ENCODE peak calls at places on chromosomes 4 and X, in nine cellular contexts. K is AG04449, M is prostate gland, S is AG10803, Z is tibial nerve, A is RWPE1, O is OCI-LY7, U is endodermal cell, X is neural progenitor cell. V is an unnamed sample.

GRCh38 chr4:6001965-6002833 is 16.0 kb downstream of the C4orf50 start:
- DNase-seq in K (no peak), O (no peak), S (no peak), Z (no peak), U (peak), X (no peak), M (no peak), A (no peak), V (no peak)

GRCh38 chr4:1660948-1661677 is 23.0 kb downstream of the FAM53A start:
- DNase-seq in K (no peak), Z (no peak), X (no peak), A (no peak), S (no peak), M (no peak), O (no peak), U (no peak), V (no peak)

GRCh38 chr4:93660036-93660435 is 168.5 kb upstream of the ATOH1 start:
- DNase-seq in O (no peak), Z (no peak), X (no peak), U (no peak), A (no peak), K (no peak), M (no peak), S (no peak), V (no peak)

GRCh38 chr4:76781698-76782595 is 116.0 kb downstream of the SOWAHB start:
- DNase-seq in O (no peak), Z (no peak), U (peak), S (peak), A (peak), K (peak), M (peak), X (no peak), V (no peak)

GRCh38 chr4:86961103-86961502 is 26.3 kb downstream of the AFF1 start:
- DNase-seq in M (no peak), Z (no peak), U (no peak), X (no peak), K (no peak), S (no peak), O (peak), A (no peak), V (no peak)

GRCh38 chr4:112732142-112732541 is 95.2 kb downstream of the LARP7 start:
- DNase-seq in A (no peak), O (no peak), U (no peak), S (no peak), Z (no peak), M (no peak), X (no peak), K (no peak), V (no peak)

GRCh38 chrX:29587107-29587506 is 628.3 kb upstream of the MAGEB2 start:
- DNase-seq in O (no peak), S (no peak), M (no peak), U (no peak), X (no peak), K (no peak), Z (no peak), A (no peak), V (no peak)

GRCh38 chr4:76607846-76608245 is 172.8 kb downstream of the SHROOM3 start:
- DNase-seq in U (no peak), X (no peak), Z (no peak), K (no peak), A (no peak), O (no peak), S (no peak), M (no peak), V (no peak)

GRCh38 chr4:16758816-16759215 is 139.6 kb downstream of the LDB2 start:
- DNase-seq in X (no peak), U (no peak), S (no peak), M (no peak), A (no peak), O (no peak), K (no peak), Z (no peak), V (no peak)

GRCh38 chrX:130110379-130111219 is at the start of gene ELF4:
- DNase-seq in X (peak), O (peak), M (no peak), S (peak), Z (no peak), A (peak), K (no peak), U (peak), V (peak)

GRCh38 chrX:30561191-30561590 is 16.4 kb downstream of the TASL start:
- DNase-seq in A (no peak), Z (no peak), X (no peak), O (no peak), M (no peak), K (no peak), S (peak), U (no peak), V (no peak)

GRCh38 chrX:2928127-2928582 is 984 bp downstream of the ARSD start:
- DNase-seq in O (no peak), A (no peak), S (no peak), U (no peak), M (peak), K (no peak), Z (peak), X (peak), V (no peak)

GRCh38 chrX:67604979-67605703 is 61.3 kb downstream of the AR start:
- DNase-seq in O (no peak), U (no peak), S (peak), X (no peak), A (no peak), M (no peak), K (peak), Z (no peak), V (no peak)

GRCh38 chr4:38787693-38788092 is 4.9 kb upstream of the TLR10 start:
- DNase-seq in U (no peak), A (no peak), X (no peak), O (no peak), M (no peak), K (no peak), S (no peak), Z (no peak), V (no peak)

GRCh38 chr4:146336413-146336807 is 122.1 kb downstream of the REELD1 start:
- DNase-seq in S (no peak), O (no peak), X (no peak), M (no peak), K (no peak), Z (no peak), U (no peak), A (no peak), V (no peak)

GRCh38 chrX:5236096-5236495 is 992.6 kb downstream of the NLGN4X start:
- DNase-seq in M (no peak), O (peak), U (peak), X (peak), S (no peak), A (no peak), K (no peak), Z (no peak), V (no peak)

GRCh38 chr4:67713531-67714247 is 12.7 kb upstream of the UBA6 start:
- DNase-seq in A (peak), X (no peak), O (no peak), S (peak), K (no peak), U (no peak), Z (no peak), M (peak), V (no peak)

GRCh38 chrX:101759000-101759399 is 99.3 kb upstream of the ARMCX2 start:
- DNase-seq in X (peak), O (peak), K (no peak), S (peak), Z (peak), A (peak), U (peak), M (peak), V (no peak)

GRCh38 chr4:94577136-94577535 is 125.4 kb downstream of the PDLIM5 start:
- DNase-seq in U (peak), O (no peak), A (no peak), M (no peak), Z (peak), K (no peak), S (peak), X (peak), V (no peak)

GRCh38 chrX:154040307-154040756 is 20.6 kb upstream of the IRAK1 start:
- DNase-seq in Z (no peak), K (peak), O (no peak), X (no peak), A (peak), S (peak), M (no peak), U (no peak), V (no peak)

GRCh38 chr4:47002593-47002992 is 9.2 kb upstream of the GABRA4 start:
- DNase-seq in S (no peak), A (no peak), X (no peak), M (no peak), Z (no peak), K (no peak), U (no peak), O (no peak), V (no peak)
- TF ChIP-seq CTCF in S (no peak), A (peak), X (peak), M (no peak), Z (no peak), K (peak), U (peak), O (peak), V (no peak)

GRCh38 chrX:39814391-39814790 is 283.4 kb downstream of the BCOR start:
- DNase-seq in A (peak), K (no peak), X (no peak), S (peak), M (no peak), U (no peak), Z (peak), O (peak), V (peak)
- TF ChIP-seq CTCF in A (peak), K (peak), X (peak), S (peak), M (peak), U (peak), Z (no peak), O (peak), V (peak)

DNA sequence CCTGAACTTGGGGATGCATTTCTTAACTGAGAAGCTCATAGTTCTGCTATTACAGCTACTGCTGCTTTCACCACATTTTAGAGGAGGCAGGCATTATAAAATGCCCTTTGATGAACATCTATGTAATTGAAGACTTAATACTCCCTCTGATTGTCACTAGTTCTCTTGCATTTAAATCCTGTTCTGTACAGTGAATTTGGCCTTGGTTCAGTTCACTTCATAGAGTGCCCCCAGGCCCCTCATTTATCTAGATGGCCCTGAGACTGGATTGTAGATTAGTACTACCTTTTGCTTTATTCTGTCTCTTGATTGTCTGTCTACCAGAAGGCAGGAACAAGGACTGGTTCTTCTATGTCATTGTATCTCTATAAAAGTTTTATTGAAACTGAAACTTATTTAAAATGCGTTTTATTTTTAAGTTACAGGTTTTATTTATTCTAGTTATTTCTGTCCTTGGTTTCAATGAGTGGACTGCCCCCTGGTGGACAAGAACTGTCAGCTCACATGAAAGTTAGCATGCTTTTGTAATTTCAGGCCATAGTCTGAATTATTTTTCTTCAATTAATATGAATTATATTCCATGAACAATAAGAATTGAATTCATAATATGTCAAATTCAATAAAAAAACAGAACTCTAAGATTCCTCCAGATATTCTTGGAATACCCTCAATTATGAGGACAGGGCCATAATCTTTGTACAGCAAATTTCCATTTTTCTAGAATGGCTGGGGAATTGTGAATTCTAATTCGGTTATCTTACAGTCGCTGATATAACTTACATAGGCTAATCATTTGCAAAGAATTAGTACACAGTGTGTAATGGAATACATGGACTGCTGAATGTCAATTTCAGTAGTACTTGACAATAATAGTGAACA is 47.2 kb upstream of the TMEM33 start:
- DNase-seq in X (peak), S (peak), A (no peak), U (peak), M (no peak), Z (peak), K (peak), O (peak), V (no peak)
- TF ChIP-seq CTCF in X (peak), S (peak), A (peak), U (peak), M (peak), Z (peak), K (peak), O (peak), V (peak)

DNA sequence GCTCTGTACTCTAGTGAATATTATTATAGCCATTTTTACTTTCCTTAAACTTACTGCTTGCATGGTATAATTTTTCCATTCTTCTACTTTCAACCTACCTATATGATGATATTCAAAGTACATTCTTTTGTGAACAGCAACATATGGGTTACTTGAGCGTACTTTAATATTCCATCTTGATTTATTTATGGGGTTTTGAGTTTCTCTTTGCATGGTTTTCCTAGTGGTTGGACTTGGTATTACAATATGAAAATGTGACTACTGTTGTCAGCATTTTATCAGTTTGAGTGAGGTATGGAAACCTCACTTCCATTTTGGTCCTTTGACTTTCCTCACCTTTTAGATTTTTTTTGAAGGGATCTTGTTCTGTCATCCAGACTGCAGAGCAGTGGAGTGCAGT is 35.9 kb downstream of the ADGRG4 start:
- DNase-seq in O (peak), U (no peak), M (no peak), S (no peak), Z (no peak), X (no peak), K (no peak), A (no peak), V (no peak)
- TF ChIP-seq CTCF in O (peak), U (peak), M (no peak), S (peak), Z (no peak), X (peak), K (no peak), A (peak), V (peak)

GRCh38 chr4:99585521-99585920 is 10.9 kb downstream of the MTTP start:
- DNase-seq in M (no peak), U (no peak), O (no peak), Z (no peak), S (no peak), X (no peak), A (no peak), K (no peak), V (no peak)
- TF ChIP-seq CTCF in M (no peak), U (no peak), O (no peak), Z (no peak), S (no peak), X (no peak), A (no peak), K (no peak), V (no peak)

GRCh38 chrX:16743604-16744325 is 24.4 kb downstream of the SYAP1 start:
- DNase-seq in A (peak), Z (no peak), S (peak), K (peak), O (no peak), X (no peak), U (no peak), M (no peak), V (no peak)
- TF ChIP-seq CTCF in A (no peak), Z (no peak), S (peak), K (peak), O (no peak), X (no peak), U (peak), M (no peak), V (no peak)

GRCh38 chrX:57587607-57588006 is 4.2 kb upstream of the ZXDB start:
- DNase-seq in X (no peak), U (no peak), Z (no peak), A (no peak), M (no peak), K (no peak), O (peak), S (no peak), V (no peak)
- TF ChIP-seq CTCF in X (no peak), U (no peak), Z (no peak), A (no peak), M (no peak), K (no peak), O (no peak), S (no peak), V (no peak)

GRCh38 chr4:139743027-139743426 is 77.4 kb downstream of the MGST2 start:
- DNase-seq in O (no peak), A (no peak), Z (no peak), S (no peak), M (no peak), U (peak), K (no peak), X (no peak), V (no peak)

GRCh38 chr4:139740121-139740520 is 74.5 kb downstream of the MGST2 start:
- DNase-seq in X (no peak), S (no peak), Z (no peak), M (peak), A (no peak), K (no peak), U (peak), O (no peak), V (no peak)

GRCh38 chr4:139738846-139739613 is 73.4 kb downstream of the MGST2 start:
- DNase-seq in Z (no peak), M (no peak), S (peak), A (no peak), U (peak), K (no peak), O (no peak), X (no peak), V (no peak)

GRCh38 chr4:139744232-139744631 is 78.6 kb downstream of the MGST2 start:
- DNase-seq in U (no peak), O (no peak), A (no peak), X (no peak), Z (no peak), K (no peak), S (no peak), M (no peak), V (no peak)

DNA sequence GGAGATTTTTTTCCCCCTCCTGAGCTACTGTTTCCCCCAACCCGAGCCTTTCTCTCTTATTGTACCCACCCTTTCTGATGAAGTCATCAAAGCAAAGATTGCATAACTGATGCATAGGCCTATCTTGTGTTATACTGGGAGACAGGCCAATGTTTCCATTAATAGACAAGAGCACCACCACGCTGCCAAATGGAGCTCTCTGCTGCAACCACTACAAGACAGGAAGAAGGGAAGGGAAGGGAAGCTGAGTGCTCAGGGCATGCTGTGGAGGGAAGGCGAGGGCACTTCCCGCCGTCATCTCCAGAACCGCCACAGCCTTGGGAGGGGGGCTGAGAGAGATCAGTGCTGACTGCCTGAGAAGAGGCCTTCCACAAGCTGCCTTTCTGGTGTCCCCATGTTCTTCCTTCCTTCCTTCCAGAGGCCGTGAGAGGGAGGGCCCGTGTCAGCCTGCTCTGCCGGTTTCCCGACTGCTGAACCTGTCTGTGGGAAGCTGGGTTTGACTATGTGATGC is 75.0 kb downstream of the MGST2 start:
- DNase-seq in Z (peak), S (peak), K (peak), M (peak), O (no peak), A (peak), X (no peak), U (peak), V (no peak)
- TF ChIP-seq CTCF in Z (peak), S (peak), K (peak), M (peak), O (no peak), A (peak), X (no peak), U (no peak), V (no peak)

GRCh38 chrX:42442745-42443144 is 335.2 kb downstream of the PPP1R2C start:
- DNase-seq in X (no peak), M (no peak), A (no peak), O (no peak), S (no peak), Z (no peak), U (no peak), K (no peak), V (no peak)
- TF ChIP-seq CTCF in X (no peak), M (no peak), A (no peak), O (no peak), S (no peak), Z (no peak), U (no peak), K (no peak), V (no peak)

V was measured in natural killer cell.